ENCODE peak calls at places on chromosomes 7 and 10, in ten cellular contexts. One of them, this sample, is unnamed.

GRCh38 chr7:143048827-143049226 is 3.3 kb upstream of the OR6V1 start:
- DNase-seq in PC-3: peak
- DNase-seq in activated CD8-positive, alpha-beta T cell treated with anti-CD3 and anti-CD28 coated beads for 36 hours: peak
- DNase-seq in CD4-positive, alpha-beta T cell: no peak
- DNase-seq in GM13977: no peak
- DNase-seq in progenitor cell of endocrine pancreas: no peak
- DNase-seq in GM23338: no peak
- DNase-seq in AG09309: no peak
- DNase-seq in fibroblast of pulmonary artery: no peak
- DNase-seq in stomach: no peak
- DNase-seq in this sample: no peak

GRCh38 chr10:14583252-14583651 is 191.4 kb downstream of the FAM107B start:
- DNase-seq in GM23338: no peak
- DNase-seq in GM13977: peak
- DNase-seq in AG09309: no peak
- DNase-seq in stomach: peak
- DNase-seq in PC-3: no peak
- DNase-seq in fibroblast of pulmonary artery: no peak
- DNase-seq in CD4-positive, alpha-beta T cell: peak
- DNase-seq in progenitor cell of endocrine pancreas: no peak
- DNase-seq in activated CD8-positive, alpha-beta T cell treated with anti-CD3 and anti-CD28 coated beads for 36 hours: peak
- DNase-seq in this sample: no peak

GRCh38 chr7:2040893-2041270 is 191.9 kb downstream of the MAD1L1 start:
- DNase-seq in PC-3: no peak
- DNase-seq in CD4-positive, alpha-beta T cell: no peak
- DNase-seq in GM23338: no peak
- DNase-seq in progenitor cell of endocrine pancreas: no peak
- DNase-seq in stomach: no peak
- DNase-seq in GM13977: no peak
- DNase-seq in activated CD8-positive, alpha-beta T cell treated with anti-CD3 and anti-CD28 coated beads for 36 hours: peak
- DNase-seq in fibroblast of pulmonary artery: no peak
- DNase-seq in AG09309: no peak
- DNase-seq in this sample: peak

GRCh38 chr7:121561717-121562116 is 165.6 kb upstream of the FAM3C start:
- DNase-seq in fibroblast of pulmonary artery: peak
- DNase-seq in stomach: no peak
- DNase-seq in GM23338: no peak
- DNase-seq in activated CD8-positive, alpha-beta T cell treated with anti-CD3 and anti-CD28 coated beads for 36 hours: no peak
- DNase-seq in GM13977: no peak
- DNase-seq in PC-3: no peak
- DNase-seq in progenitor cell of endocrine pancreas: no peak
- DNase-seq in AG09309: no peak
- DNase-seq in CD4-positive, alpha-beta T cell: no peak
- DNase-seq in this sample: no peak

GRCh38 chr7:22252886-22253536 is 103.9 kb downstream of the RAPGEF5 start:
- DNase-seq in CD4-positive, alpha-beta T cell: no peak
- DNase-seq in progenitor cell of endocrine pancreas: no peak
- DNase-seq in GM13977: no peak
- DNase-seq in PC-3: no peak
- DNase-seq in stomach: no peak
- DNase-seq in AG09309: no peak
- DNase-seq in GM23338: no peak
- DNase-seq in activated CD8-positive, alpha-beta T cell treated with anti-CD3 and anti-CD28 coated beads for 36 hours: no peak
- DNase-seq in fibroblast of pulmonary artery: no peak
- DNase-seq in this sample: no peak

GRCh38 chr10:43336641-43337318 is 34.7 kb upstream of the FXYD4 start:
- DNase-seq in stomach: no peak
- DNase-seq in fibroblast of pulmonary artery: no peak
- DNase-seq in AG09309: no peak
- DNase-seq in PC-3: no peak
- DNase-seq in activated CD8-positive, alpha-beta T cell treated with anti-CD3 and anti-CD28 coated beads for 36 hours: no peak
- DNase-seq in GM23338: no peak
- DNase-seq in progenitor cell of endocrine pancreas: no peak
- DNase-seq in CD4-positive, alpha-beta T cell: no peak
- DNase-seq in GM13977: no peak
- DNase-seq in this sample: no peak

GRCh38 chr10:94361161-94361794 is 1.5 kb downstream of the NOC3L start:
- DNase-seq in GM23338: no peak
- DNase-seq in CD4-positive, alpha-beta T cell: no peak
- DNase-seq in progenitor cell of endocrine pancreas: no peak
- DNase-seq in stomach: peak
- DNase-seq in GM13977: no peak
- DNase-seq in fibroblast of pulmonary artery: peak
- DNase-seq in AG09309: no peak
- DNase-seq in PC-3: peak
- DNase-seq in activated CD8-positive, alpha-beta T cell treated with anti-CD3 and anti-CD28 coated beads for 36 hours: peak
- DNase-seq in this sample: no peak

GRCh38 chr10:71585579-71586092 is 133.9 kb downstream of the C10orf105 start:
- DNase-seq in progenitor cell of endocrine pancreas: no peak
- DNase-seq in activated CD8-positive, alpha-beta T cell treated with anti-CD3 and anti-CD28 coated beads for 36 hours: no peak
- DNase-seq in CD4-positive, alpha-beta T cell: no peak
- DNase-seq in stomach: no peak
- DNase-seq in GM23338: no peak
- DNase-seq in GM13977: no peak
- DNase-seq in fibroblast of pulmonary artery: no peak
- DNase-seq in AG09309: no peak
- DNase-seq in PC-3: no peak
- DNase-seq in this sample: no peak

GRCh38 chr7:42597296-42597695 is 314.6 kb downstream of the C7orf25 start:
- DNase-seq in progenitor cell of endocrine pancreas: no peak
- DNase-seq in GM23338: no peak
- DNase-seq in PC-3: no peak
- DNase-seq in CD4-positive, alpha-beta T cell: no peak
- DNase-seq in GM13977: no peak
- DNase-seq in stomach: no peak
- DNase-seq in fibroblast of pulmonary artery: no peak
- DNase-seq in activated CD8-positive, alpha-beta T cell treated with anti-CD3 and anti-CD28 coated beads for 36 hours: no peak
- DNase-seq in AG09309: no peak
- DNase-seq in this sample: no peak

GRCh38 chr10:53836638-53837037 is 964.4 kb downstream of the PCDH15 start:
- DNase-seq in progenitor cell of endocrine pancreas: no peak
- DNase-seq in AG09309: no peak
- DNase-seq in stomach: no peak
- DNase-seq in GM13977: no peak
- DNase-seq in PC-3: peak
- DNase-seq in activated CD8-positive, alpha-beta T cell treated with anti-CD3 and anti-CD28 coated beads for 36 hours: no peak
- DNase-seq in GM23338: no peak
- DNase-seq in CD4-positive, alpha-beta T cell: no peak
- DNase-seq in fibroblast of pulmonary artery: peak
- DNase-seq in this sample: no peak

GRCh38 chr10:15209827-15210509 is 41.5 kb upstream of the NMT2 start:
- DNase-seq in progenitor cell of endocrine pancreas: peak
- DNase-seq in activated CD8-positive, alpha-beta T cell treated with anti-CD3 and anti-CD28 coated beads for 36 hours: peak
- DNase-seq in AG09309: no peak
- DNase-seq in stomach: peak
- DNase-seq in GM13977: peak
- DNase-seq in CD4-positive, alpha-beta T cell: peak
- DNase-seq in fibroblast of pulmonary artery: peak
- DNase-seq in GM23338: peak
- DNase-seq in PC-3: peak
- DNase-seq in this sample: peak

GRCh38 chr10:112229901-112230300 is 46.3 kb upstream of the GPAM start:
- DNase-seq in activated CD8-positive, alpha-beta T cell treated with anti-CD3 and anti-CD28 coated beads for 36 hours: no peak
- DNase-seq in AG09309: no peak
- DNase-seq in GM23338: no peak
- DNase-seq in stomach: no peak
- DNase-seq in progenitor cell of endocrine pancreas: no peak
- DNase-seq in GM13977: no peak
- DNase-seq in fibroblast of pulmonary artery: no peak
- DNase-seq in CD4-positive, alpha-beta T cell: no peak
- DNase-seq in PC-3: no peak
- DNase-seq in this sample: no peak

GRCh38 chr7:88090671-88091070 is 129.2 kb downstream of the SRI start:
- DNase-seq in GM23338: no peak
- DNase-seq in stomach: no peak
- DNase-seq in activated CD8-positive, alpha-beta T cell treated with anti-CD3 and anti-CD28 coated beads for 36 hours: peak
- DNase-seq in PC-3: no peak
- DNase-seq in GM13977: no peak
- DNase-seq in AG09309: no peak
- DNase-seq in progenitor cell of endocrine pancreas: no peak
- DNase-seq in CD4-positive, alpha-beta T cell: no peak
- DNase-seq in fibroblast of pulmonary artery: no peak
- DNase-seq in this sample: no peak

GRCh38 chr10:73887038-73888015 is 13.0 kb upstream of the CAMK2G start:
- DNase-seq in CD4-positive, alpha-beta T cell: no peak
- DNase-seq in stomach: peak
- DNase-seq in activated CD8-positive, alpha-beta T cell treated with anti-CD3 and anti-CD28 coated beads for 36 hours: no peak
- DNase-seq in PC-3: peak
- DNase-seq in GM23338: no peak
- DNase-seq in fibroblast of pulmonary artery: peak
- DNase-seq in GM13977: no peak
- DNase-seq in AG09309: peak
- DNase-seq in progenitor cell of endocrine pancreas: no peak
- DNase-seq in this sample: no peak

GRCh38 chr7:130432886-130433285 is 7.9 kb downstream of the CEP41 start:
- DNase-seq in fibroblast of pulmonary artery: peak
- DNase-seq in progenitor cell of endocrine pancreas: no peak
- DNase-seq in GM23338: no peak
- DNase-seq in stomach: no peak
- DNase-seq in activated CD8-positive, alpha-beta T cell treated with anti-CD3 and anti-CD28 coated beads for 36 hours: no peak
- DNase-seq in AG09309: no peak
- DNase-seq in CD4-positive, alpha-beta T cell: no peak
- DNase-seq in GM13977: no peak
- DNase-seq in PC-3: peak
- DNase-seq in this sample: no peak

GRCh38 chr10:24952701-24953349 is 419 bp upstream of the PRTFDC1 start:
- DNase-seq in stomach: peak
- DNase-seq in GM23338: peak
- DNase-seq in PC-3: peak
- DNase-seq in GM13977: peak
- DNase-seq in progenitor cell of endocrine pancreas: peak
- DNase-seq in fibroblast of pulmonary artery: peak
- DNase-seq in activated CD8-positive, alpha-beta T cell treated with anti-CD3 and anti-CD28 coated beads for 36 hours: peak
- DNase-seq in AG09309: no peak
- DNase-seq in CD4-positive, alpha-beta T cell: peak
- DNase-seq in this sample: no peak
- TF ChIP-seq CTCF in stomach: peak
- TF ChIP-seq CTCF in GM23338: peak
- TF ChIP-seq CTCF in PC-3: no peak
- TF ChIP-seq CTCF in GM13977: peak
- TF ChIP-seq CTCF in progenitor cell of endocrine pancreas: peak
- TF ChIP-seq CTCF in fibroblast of pulmonary artery: no peak
- TF ChIP-seq CTCF in activated CD8-positive, alpha-beta T cell treated with anti-CD3 and anti-CD28 coated beads for 36 hours: peak
- TF ChIP-seq CTCF in AG09309: no peak
- TF ChIP-seq CTCF in CD4-positive, alpha-beta T cell: peak
- TF ChIP-seq CTCF in this sample: no peak

DNA sequence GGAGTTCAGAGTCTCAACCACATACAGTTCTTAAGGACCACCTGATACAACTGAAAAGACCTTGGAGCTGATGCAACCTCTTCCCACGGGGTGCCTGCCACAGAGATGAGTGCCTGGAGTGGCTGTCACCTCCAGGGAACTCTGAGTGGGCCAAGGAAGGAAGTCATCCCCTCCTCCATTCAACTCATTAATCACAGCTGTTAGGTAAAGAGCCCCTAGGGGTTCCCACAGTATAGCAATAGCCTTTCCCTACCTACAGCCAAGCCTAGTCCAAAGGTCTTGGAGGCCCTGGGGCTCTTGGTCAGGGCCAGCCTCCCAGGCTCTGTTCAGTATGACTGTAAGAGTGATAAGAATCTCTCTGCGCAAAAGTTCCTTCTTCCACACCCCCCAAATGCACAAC is 70.4 kb upstream of the NFE2L3 start:
- DNase-seq in PC-3: peak
- DNase-seq in GM13977: no peak
- DNase-seq in AG09309: no peak
- DNase-seq in activated CD8-positive, alpha-beta T cell treated with anti-CD3 and anti-CD28 coated beads for 36 hours: no peak
- DNase-seq in progenitor cell of endocrine pancreas: no peak
- DNase-seq in CD4-positive, alpha-beta T cell: no peak
- DNase-seq in GM23338: peak
- DNase-seq in stomach: no peak
- DNase-seq in fibroblast of pulmonary artery: no peak
- DNase-seq in this sample: no peak
- TF ChIP-seq CTCF in PC-3: no peak
- TF ChIP-seq CTCF in GM13977: no peak
- TF ChIP-seq CTCF in AG09309: no peak
- TF ChIP-seq CTCF in activated CD8-positive, alpha-beta T cell treated with anti-CD3 and anti-CD28 coated beads for 36 hours: no peak
- TF ChIP-seq CTCF in progenitor cell of endocrine pancreas: no peak
- TF ChIP-seq CTCF in CD4-positive, alpha-beta T cell: no peak
- TF ChIP-seq CTCF in GM23338: peak
- TF ChIP-seq CTCF in stomach: no peak
- TF ChIP-seq CTCF in fibroblast of pulmonary artery: no peak
- TF ChIP-seq CTCF in this sample: no peak

DNA sequence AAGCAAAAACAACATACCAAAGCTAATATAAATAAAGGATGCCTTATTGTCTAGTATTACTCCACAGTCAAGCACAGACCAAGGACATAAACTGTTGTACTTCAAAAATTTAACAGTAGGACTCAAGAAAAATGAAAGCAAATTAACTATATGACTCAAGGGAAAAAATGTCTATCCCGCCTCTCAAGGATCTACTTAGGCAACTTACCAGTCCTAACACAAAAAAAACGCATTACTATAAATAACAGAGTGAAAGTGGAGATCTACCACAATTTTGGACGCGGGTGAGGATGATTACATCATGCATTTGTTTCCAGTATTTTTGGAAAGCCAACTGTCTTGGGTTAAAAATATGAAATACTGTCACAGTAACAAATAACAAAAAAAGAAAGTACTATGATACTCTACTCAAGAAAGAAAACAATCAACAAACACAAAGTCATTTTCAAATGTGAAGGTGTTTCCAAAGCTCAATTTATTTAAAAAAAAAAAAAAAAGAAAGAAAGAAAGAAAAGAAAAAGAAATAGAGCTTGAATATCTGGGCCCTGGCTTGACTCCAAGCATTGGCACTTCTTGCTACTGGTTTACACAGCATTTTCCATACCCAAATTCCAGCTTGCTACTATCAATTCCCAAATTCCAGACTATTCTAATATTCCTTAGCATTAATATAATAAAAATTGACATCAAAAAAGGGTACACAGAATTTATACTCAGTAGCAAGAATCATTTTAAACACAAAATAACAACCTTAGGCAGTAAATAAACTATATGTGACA is 99.4 kb downstream of the RSU1 start:
- DNase-seq in progenitor cell of endocrine pancreas: no peak
- DNase-seq in fibroblast of pulmonary artery: peak
- DNase-seq in stomach: no peak
- DNase-seq in CD4-positive, alpha-beta T cell: no peak
- DNase-seq in AG09309: peak
- DNase-seq in activated CD8-positive, alpha-beta T cell treated with anti-CD3 and anti-CD28 coated beads for 36 hours: no peak
- DNase-seq in PC-3: no peak
- DNase-seq in GM13977: no peak
- DNase-seq in GM23338: no peak
- DNase-seq in this sample: no peak
- TF ChIP-seq CTCF in progenitor cell of endocrine pancreas: no peak
- TF ChIP-seq CTCF in fibroblast of pulmonary artery: no peak
- TF ChIP-seq CTCF in stomach: no peak
- TF ChIP-seq CTCF in CD4-positive, alpha-beta T cell: no peak
- TF ChIP-seq CTCF in AG09309: no peak
- TF ChIP-seq CTCF in activated CD8-positive, alpha-beta T cell treated with anti-CD3 and anti-CD28 coated beads for 36 hours: no peak
- TF ChIP-seq CTCF in PC-3: no peak
- TF ChIP-seq CTCF in GM13977: no peak
- TF ChIP-seq CTCF in GM23338: no peak
- TF ChIP-seq CTCF in this sample: no peak

DNA sequence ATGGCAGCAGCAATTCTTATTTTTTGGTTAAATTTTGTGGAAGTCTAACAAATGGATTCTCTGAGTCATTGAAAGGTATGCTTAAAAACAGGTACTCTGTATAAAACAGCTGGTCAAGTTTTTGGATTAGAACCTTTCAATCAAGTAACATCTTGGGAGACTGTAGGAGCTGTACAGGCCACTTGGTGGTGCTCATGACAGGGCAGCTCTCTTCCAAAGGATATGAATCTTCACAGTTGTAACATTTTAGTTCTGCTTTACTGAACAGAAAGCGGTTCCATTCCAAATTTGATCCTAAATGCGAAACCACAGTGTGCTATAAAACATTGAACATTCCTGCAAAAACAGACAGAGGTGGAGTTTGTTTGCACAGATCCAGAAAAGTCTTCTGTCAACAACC is 44.5 kb upstream of the AGR3 start:
- DNase-seq in fibroblast of pulmonary artery: peak
- DNase-seq in stomach: no peak
- DNase-seq in GM23338: peak
- DNase-seq in activated CD8-positive, alpha-beta T cell treated with anti-CD3 and anti-CD28 coated beads for 36 hours: peak
- DNase-seq in CD4-positive, alpha-beta T cell: no peak
- DNase-seq in AG09309: peak
- DNase-seq in progenitor cell of endocrine pancreas: no peak
- DNase-seq in GM13977: no peak
- DNase-seq in PC-3: peak
- DNase-seq in this sample: peak
- TF ChIP-seq CTCF in fibroblast of pulmonary artery: peak
- TF ChIP-seq CTCF in stomach: peak
- TF ChIP-seq CTCF in GM23338: peak
- TF ChIP-seq CTCF in activated CD8-positive, alpha-beta T cell treated with anti-CD3 and anti-CD28 coated beads for 36 hours: peak
- TF ChIP-seq CTCF in CD4-positive, alpha-beta T cell: no peak
- TF ChIP-seq CTCF in AG09309: peak
- TF ChIP-seq CTCF in progenitor cell of endocrine pancreas: peak
- TF ChIP-seq CTCF in GM13977: peak
- TF ChIP-seq CTCF in PC-3: peak
- TF ChIP-seq CTCF in this sample: peak